ENCODE peak calls at places on chromosome 1, in seven cellular contexts. D is neural progenitor cell; M is naive thymus-derived CD8-positive, alpha-beta T cell; S is HAP-1; K is heart left ventricle; O is immature natural killer cell; E is stimulated activated CD8-positive, alpha-beta memory T cell treated with anti-CD3 and anti-CD28 coated beads, Interleukin-7, amount 100 ng/mL, for 1 hour. X is an unnamed sample.

GRCh38 chr1:188904201-188904600 is 1573.5 kb downstream of the BRINP3 start:
- DNase-seq in D (no peak), M (no peak), S (no peak), K (no peak), O (no peak), E (no peak), X (no peak)

GRCh38 chr1:154157520-154158306 is 2.8 kb upstream of the NUP210L start:
- DNase-seq in D (peak), M (peak), S (no peak), K (no peak), O (peak), E (peak), X (no peak)

GRCh38 chr1:92832537-92833160 is 809 bp downstream of the RPL5 start:
- DNase-seq in D (no peak), M (no peak), S (no peak), K (no peak), O (no peak), E (no peak), X (no peak)

GRCh38 chr1:217333939-217334338 is 297.0 kb downstream of the GPATCH2 start:
- DNase-seq in D (peak), M (no peak), S (peak), K (no peak), O (no peak), E (no peak), X (peak)

GRCh38 chr1:175072131-175072941 is 4.7 kb downstream of the TNN start:
- DNase-seq in D (peak), M (no peak), S (no peak), K (peak), O (no peak), E (no peak), X (peak)

GRCh38 chr1:22611530-22611947 is 24.9 kb upstream of the C1QA start:
- DNase-seq in D (peak), M (no peak), S (peak), K (peak), O (peak), E (no peak), X (peak)

GRCh38 chr1:121516279-121516967 is 331.6 kb downstream of the SRGAP2C start:
- DNase-seq in D (no peak), M (peak), S (no peak), K (peak), O (peak), E (no peak), X (no peak)

GRCh38 chr1:15012822-15013221 is 140.7 kb upstream of the TMEM51 start:
- DNase-seq in D (no peak), M (no peak), S (no peak), K (no peak), O (no peak), E (no peak), X (no peak)

GRCh38 chr1:227938276-227938675 is 9.5 kb downstream of the WNT9A start:
- DNase-seq in D (no peak), M (no peak), S (no peak), K (no peak), O (no peak), E (no peak), X (no peak)

GRCh38 chr1:68495968-68496679 is 758 bp downstream of the DEPDC1 start:
- DNase-seq in D (peak), M (no peak), S (peak), K (no peak), O (no peak), E (no peak), X (no peak)

GRCh38 chr1:229158317-229159294 is 112.3 kb upstream of the RAB4A start:
- DNase-seq in D (no peak), M (no peak), S (no peak), K (peak), O (no peak), E (no peak), X (no peak)

GRCh38 chr1:199283814-199284213 is 645.0 kb downstream of the PTPRC start:
- DNase-seq in D (no peak), M (no peak), S (no peak), K (no peak), O (no peak), E (no peak), X (no peak)

X was measured in iPS DF 19.7.